ENCODE peak calls at places on chromosomes 6 and 20, in four cellular contexts. O is heart right ventricle, K is left ventricle myocardium inferior, X is spleen. N is an unnamed sample.

GRCh38 chr6:131597448-131597847 is 24.4 kb downstream of the ARG1 start:
- DNase-seq in O (no peak), K (no peak), X (no peak), N (no peak)

GRCh38 chr6:150025201-150025917 is at the start of gene RAET1L:
- DNase-seq in O (peak; percentile 25), K (peak; percentile 31), X (no peak), N (peak; percentile 58)

GRCh38 chr20:5268449-5268848 is 48.3 kb downstream of the PROKR2 start:
- DNase-seq in O (no peak), K (no peak), X (no peak), N (no peak)

GRCh38 chr6:52191824-52192223 is 5.6 kb downstream of the IL17A start:
- DNase-seq in O (no peak), K (no peak), X (no peak), N (no peak)

GRCh38 chr6:78629154-78629721 is 238.1 kb upstream of the IRAK1BP1 start:
- DNase-seq in O (no peak), K (no peak), X (no peak), N (peak; percentile 71)

GRCh38 chr6:95318137-95318536 is 259.2 kb upstream of the MANEA start:
- DNase-seq in O (no peak), K (no peak), X (no peak), N (no peak)

GRCh38 chr6:136890194-136890558 is 31.9 kb upstream of the SLC35D3 start:
- DNase-seq in O (no peak), K (no peak), X (no peak), N (no peak)

GRCh38 chr6:90411292-90411781 is 114.7 kb upstream of the BACH2 start:
- DNase-seq in O (no peak), K (no peak), X (no peak), N (no peak)

GRCh38 chr6:19399406-19399805 is 437.8 kb upstream of the ID4 start:
- DNase-seq in O (no peak), K (no peak), X (no peak), N (no peak)

GRCh38 chr6:160030103-160030502 is 61.2 kb downstream of the IGF2R start:
- DNase-seq in O (peak; percentile 93), K (peak; percentile 90), X (no peak), N (peak; percentile 90)

GRCh38 chr6:142737368-142738060 is 207.5 kb downstream of the HIVEP2 start:
- DNase-seq in O (no peak), K (no peak), X (no peak), N (no peak)

GRCh38 chr6:67287566-67287965 is 1347.5 kb upstream of the ADGRB3 start:
- DNase-seq in O (no peak), K (no peak), X (no peak), N (no peak)

GRCh38 chr20:57662313-57663240 is 42.4 kb upstream of the ZBP1 start:
- DNase-seq in O (no peak), K (peak; percentile 10), X (peak; percentile 71), N (peak; percentile 72)

GRCh38 chr6:143167224-143167623 is 106.5 kb downstream of the AIG1 start:
- DNase-seq in O (no peak), K (no peak), X (no peak), N (no peak)

GRCh38 chr6:107713214-107713962 is 110.7 kb downstream of the SCML4 start:
- DNase-seq in O (no peak), K (no peak), X (no peak), N (no peak)

GRCh38 chr6:71768356-71768755 is 118.0 kb upstream of the RIMS1 start:
- DNase-seq in O (no peak), K (no peak), X (no peak), N (no peak)

GRCh38 chr6:91094341-91094740 is 507.5 kb upstream of the MAP3K7 start:
- DNase-seq in O (no peak), K (no peak), X (no peak), N (no peak)

GRCh38 chr6:49118475-49118874 is 344.6 kb downstream of the MMUT start:
- DNase-seq in O (no peak), K (no peak), X (no peak), N (no peak)

GRCh38 chr20:34473262-34473883 is 42.8 kb upstream of the DYNLRB1 start:
- DNase-seq in O (peak; percentile 40), K (peak; percentile 38), X (no peak), N (no peak)

GRCh38 chr6:81741689-81742088 is 10.8 kb downstream of the TENT5A start:
- DNase-seq in O (no peak), K (no peak), X (no peak), N (no peak)

GRCh38 chr20:47735412-47736400 is 49.6 kb downstream of the SULF2 start:
- DNase-seq in O (peak; percentile 30), K (peak; percentile 36), X (peak; percentile 89), N (no peak)

GRCh38 chr6:90574610-90575009 is 12.3 kb downstream of the MAP3K7 start:
- DNase-seq in O (no peak), K (no peak), X (no peak), N (no peak)

GRCh38 chr6:158008894-158009891 is 27.5 kb downstream of the SYNJ2 start:
- DNase-seq in O (peak; percentile 63), K (peak; percentile 55), X (peak; percentile 80), N (no peak)

GRCh38 chr6:112701201-112701600 is 354.1 kb downstream of the RFPL4B start:
- DNase-seq in O (no peak), K (no peak), X (no peak), N (no peak)

GRCh38 chr6:168721571-168721970 is 280.6 kb downstream of the SMOC2 start:
- DNase-seq in O (no peak), K (no peak), X (no peak), N (peak; percentile 45)

GRCh38 chr6:53023323-53023722 is 28.2 kb upstream of the GSTA4 start:
- DNase-seq in O (no peak), K (no peak), X (no peak), N (no peak)

GRCh38 chr6:44657201-44657824 is 269.8 kb downstream of the CDC5L start:
- DNase-seq in O (no peak), K (no peak), X (no peak), N (no peak)

GRCh38 chr20:63766695-63767426 is 27.3 kb downstream of the SLC2A4RG start:
- DNase-seq in O (no peak), K (no peak), X (no peak), N (no peak)

GRCh38 chr20:41161886-41162285 is 24.5 kb downstream of the PLCG1 start:
- DNase-seq in O (no peak), K (no peak), X (no peak), N (no peak)

GRCh38 chr20:42130810-42131596 is 512.8 kb upstream of the CHD6 start:
- DNase-seq in O (no peak), K (no peak), X (peak; percentile 50), N (no peak)

GRCh38 chr6:52362443-52363221 is 681 bp downstream of the PAQR8 start:
- DNase-seq in O (peak; percentile 25), K (peak; percentile 21), X (peak; percentile 91), N (peak; percentile 74)

DNA sequence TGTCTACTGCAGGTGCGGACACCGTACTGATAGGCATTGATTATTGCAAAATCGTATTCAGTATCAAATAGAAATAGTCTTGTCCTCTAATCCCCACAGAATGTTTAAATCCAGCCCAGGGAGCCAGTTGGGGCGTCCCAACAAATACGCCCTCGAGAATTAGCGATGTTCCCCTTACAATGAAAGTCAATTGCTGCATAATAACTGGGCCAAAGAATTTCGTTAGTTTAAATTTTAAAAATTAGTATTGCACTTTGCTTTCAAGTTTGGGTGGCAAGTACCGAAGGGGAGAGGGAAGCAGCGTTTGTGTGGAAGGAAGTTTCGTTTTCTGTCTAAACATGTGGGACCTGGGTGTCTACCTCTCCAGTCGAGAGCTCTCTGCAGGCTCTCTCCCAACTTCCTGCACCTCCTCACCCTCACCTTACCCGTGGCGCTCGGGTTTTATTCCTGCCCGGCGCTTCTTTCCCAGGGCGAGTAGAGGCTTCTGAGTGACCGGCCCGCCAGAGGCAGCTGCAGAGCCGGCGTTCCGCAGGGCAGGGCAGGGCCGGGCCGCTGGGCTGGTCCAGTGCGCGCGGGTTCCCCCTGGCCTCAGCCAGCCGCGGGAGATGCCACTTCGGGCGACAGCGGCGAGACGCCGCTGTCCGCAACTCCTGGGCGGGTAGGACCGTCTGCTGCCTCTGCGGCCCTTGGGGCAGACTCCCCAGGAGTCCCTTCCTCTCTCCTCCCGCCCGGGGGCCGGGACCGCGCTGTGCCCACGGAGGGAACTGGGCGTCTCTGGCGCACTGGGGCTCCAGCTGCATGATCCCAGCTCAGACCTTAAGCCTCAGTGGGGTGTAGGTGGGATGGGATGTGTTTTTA is 862 bp upstream of the TFAP2C start:
- DNase-seq in O (no peak), K (no peak), X (no peak), N (no peak)
- H3K4me3 ChIP-seq in O (peak overlapping the region; percentile 47), K (peak overlapping the region; percentile 68), X (peak overlapping the region; percentile 26), N (peak overlapping the region; percentile 71)

GRCh38 chr6:45661667-45662066 is 283.9 kb upstream of the SUPT3H start:
- DNase-seq in O (no peak), K (no peak), X (no peak), N (no peak)

GRCh38 chr6:45666844-45667243 is 289.1 kb upstream of the SUPT3H start:
- DNase-seq in O (no peak), K (no peak), X (no peak), N (no peak)

GRCh38 chr6:45665859-45666258 is 288.1 kb upstream of the SUPT3H start:
- DNase-seq in O (no peak), K (no peak), X (no peak), N (no peak)

GRCh38 chr6:45667265-45667664 is 289.5 kb upstream of the SUPT3H start:
- DNase-seq in O (no peak), K (no peak), X (no peak), N (no peak)

GRCh38 chr6:45663181-45664180 is 285.7 kb upstream of the SUPT3H start:
- DNase-seq in O (no peak), K (peak; percentile 17), X (no peak), N (no peak)
- H3K27ac ChIP-seq in O (no peak overlapping the region), K (no peak overlapping the region), X (no peak overlapping the region), N (no peak overlapping the region)

DNA sequence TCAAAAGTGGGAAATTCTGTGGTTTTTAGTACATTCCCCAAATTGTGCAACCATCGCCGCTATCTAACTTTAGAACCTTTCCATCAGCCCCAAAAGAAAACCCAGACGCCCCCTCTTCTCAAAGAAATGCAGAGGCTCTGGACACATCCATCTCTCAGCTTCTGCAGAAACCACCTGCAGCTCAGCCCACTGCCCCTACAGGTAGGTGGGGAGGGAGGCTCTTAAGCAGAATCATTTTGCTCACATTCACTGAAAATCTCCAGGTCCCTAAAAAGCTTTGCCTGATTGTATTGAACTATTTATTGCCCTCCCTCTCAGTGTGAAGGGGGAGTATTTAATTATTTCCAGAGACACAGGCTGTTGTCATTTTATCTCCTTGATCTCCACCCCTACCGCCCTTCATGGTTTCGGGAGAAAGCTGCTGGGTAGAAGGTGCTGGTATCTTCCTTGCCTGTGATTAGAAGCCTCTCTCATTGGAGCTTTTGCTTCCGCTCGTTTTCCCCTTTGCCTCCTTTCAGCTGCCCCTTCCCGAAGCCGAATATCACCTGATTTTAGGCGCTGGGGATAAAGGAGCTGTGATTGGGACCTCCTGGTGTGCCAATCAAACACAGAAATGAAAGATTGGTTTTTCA is 68.8 kb upstream of the KCNG1 start:
- DNase-seq in O (no peak), K (no peak), X (no peak), N (no peak)
- TF ChIP-seq CTCF in O (no peak), K (no peak), X (no peak), N (no peak)

GRCh38 chr20:45890997-45891983 is at the start of the genes CTSA and NEURL2:
- DNase-seq in O (peak; percentile 94), K (peak; percentile 96), X (peak; percentile 97), N (peak; percentile 93)

GRCh38 chr20:45893831-45894230 is 2.7 kb downstream of the CTSA start:
- DNase-seq in O (no peak), K (no peak), X (no peak), N (no peak)

GRCh38 chr20:45892828-45893500 is 1.8 kb downstream of the CTSA start:
- DNase-seq in O (no peak), K (no peak), X (peak; percentile 78), N (no peak)

GRCh38 chr20:45890077-45890996 is 671 bp downstream of the NEURL2 start:
- DNase-seq in O (peak; percentile 87), K (peak; percentile 85), X (peak; percentile 92), N (no peak)

GRCh38 chr20:45892049-45892816 is 1.1 kb downstream of the CTSA start:
- DNase-seq in O (no peak), K (no peak), X (no peak), N (no peak)
- H3K4me3 ChIP-seq in O (peak overlapping the region; percentile 81), K (peak overlapping the region; percentile 83), X (peak overlapping the region; percentile 74), N (peak overlapping the region; percentile 95)

N was measured in coronary artery.